ENCODE peak calls at places on chromosomes 3 and 15, in six cellular contexts. S is SK-N-SH, B is K562, I is H1, J is HepG2, G is HCT116. D is an unnamed sample.

GRCh38 chr3:61680617-61681016 is 119.2 kb downstream of the PTPRG start:
- DNase-seq in S (no peak), B (no peak), I (no peak), J (no peak), G (no peak), D (no peak)

GRCh38 chr15:83714888-83715287 is 61.0 kb downstream of the ADAMTSL3 start:
- DNase-seq in S (no peak), B (no peak), I (no peak), J (no peak), G (no peak), D (no peak)

GRCh38 chr15:41801850-41802455 is 25.9 kb upstream of the JMJD7 start:
- DNase-seq in S (no peak), B (no peak), I (no peak), J (no peak), G (no peak), D (no peak)

GRCh38 chr15:90557147-90557546 is 27.4 kb downstream of the CRTC3 start:
- DNase-seq in S (peak; percentile 32), B (no peak), I (no peak), J (no peak), G (no peak), D (no peak)

GRCh38 chr15:46857103-46857502 is 860.2 kb upstream of the SEMA6D start:
- DNase-seq in S (no peak), B (no peak), I (no peak), J (no peak), G (no peak), D (no peak)

GRCh38 chr3:14145236-14145635 is 20.4 kb downstream of the TMEM43 start:
- DNase-seq in S (no peak), B (no peak), I (no peak), J (no peak), G (no peak), D (no peak)

GRCh38 chr15:50138391-50138790 is 19.4 kb upstream of the ATP8B4 start:
- DNase-seq in S (no peak), B (no peak), I (no peak), J (no peak), G (no peak), D (no peak)

GRCh38 chr3:46564190-46565112 is 1.7 kb downstream of the LRRC2 start:
- DNase-seq in S (no peak), B (no peak), I (no peak), J (no peak), G (no peak), D (no peak)

GRCh38 chr15:35173444-35174118 is 88.5 kb upstream of the NANOGP8 start:
- DNase-seq in S (no peak), B (peak; percentile 60), I (no peak), J (peak; percentile 3), G (no peak), D (no peak)

GRCh38 chr15:58632789-58633188 is 116.7 kb downstream of the ADAM10 start:
- DNase-seq in S (no peak), B (no peak), I (no peak), J (no peak), G (no peak), D (no peak)

GRCh38 chr3:189355481-189356201 is 183.9 kb downstream of the TPRG1 start:
- DNase-seq in S (no peak), B (no peak), I (no peak), J (peak; percentile 52), G (peak; percentile 67), D (no peak)

GRCh38 chr3:111903067-111903511 is 44.0 kb downstream of the PHLDB2 start:
- DNase-seq in S (no peak), B (no peak), I (no peak), J (no peak), G (peak; percentile 98), D (no peak)

GRCh38 chr3:63015614-63016016 is 140.4 kb upstream of the CADPS start:
- DNase-seq in S (no peak), B (no peak), I (peak; percentile 74), J (peak; percentile 3), G (no peak), D (peak; percentile 11)

GRCh38 chr15:70023769-70024491 is 73.8 kb downstream of the TLE3 start:
- DNase-seq in S (no peak), B (no peak), I (no peak), J (no peak), G (no peak), D (no peak)

GRCh38 chr3:197472151-197472550 is 83.6 kb downstream of the BDH1 start:
- DNase-seq in S (no peak), B (no peak), I (no peak), J (peak; percentile 42), G (no peak), D (no peak)

GRCh38 chr15:88535607-88536313 is 10.7 kb downstream of the DET1 start:
- DNase-seq in S (no peak), B (no peak), I (no peak), J (no peak), G (no peak), D (no peak)

GRCh38 chr3:169071003-169071402 is 592.5 kb downstream of the MECOM start:
- DNase-seq in S (no peak), B (no peak), I (no peak), J (no peak), G (no peak), D (no peak)

GRCh38 chr3:50627407-50628051 is 10.6 kb downstream of the MAPKAPK3 start:
- DNase-seq in S (peak; percentile 49), B (no peak), I (no peak), J (no peak), G (peak; percentile 88), D (no peak)
- TF ChIP-seq JUND in S (no peak), B (no peak), I (no peak), J (no peak), G (no peak), D (no peak)

DNA sequence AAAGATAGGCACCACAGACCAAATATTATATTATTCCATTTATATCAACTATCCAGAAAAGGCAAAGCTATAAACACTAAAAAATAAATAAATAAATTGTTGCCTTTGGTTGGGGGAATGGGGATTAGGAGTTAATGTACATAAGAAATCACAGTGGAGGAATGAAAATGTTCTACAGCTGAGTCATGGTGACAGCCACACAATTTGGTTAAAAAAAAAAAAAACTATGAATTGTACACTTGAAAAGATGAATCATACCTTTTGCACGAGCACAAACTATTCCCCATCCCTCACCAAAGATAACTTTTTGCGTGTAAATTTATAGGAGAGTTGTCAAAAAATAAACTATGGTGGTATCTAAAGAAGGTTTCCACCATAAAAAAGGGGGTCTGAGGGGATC is 103.2 kb downstream of the TBC1D5 start:
- DNase-seq in S (no peak), B (no peak), I (no peak), J (no peak), G (peak; percentile 37), D (no peak)
- TF ChIP-seq JUND in S (peak; percentile 74), B (peak; percentile 49), I (no peak), J (no peak), G (no peak), D (no peak)

GRCh38 chr15:95556866-95557225 is 773.7 kb upstream of the NR2F2 start:
- DNase-seq in S (no peak), B (no peak), I (no peak), J (no peak), G (peak; percentile 3), D (no peak)
- TF ChIP-seq JUND in S (no peak), B (no peak), I (no peak), J (no peak), G (no peak), D (no peak)

DNA sequence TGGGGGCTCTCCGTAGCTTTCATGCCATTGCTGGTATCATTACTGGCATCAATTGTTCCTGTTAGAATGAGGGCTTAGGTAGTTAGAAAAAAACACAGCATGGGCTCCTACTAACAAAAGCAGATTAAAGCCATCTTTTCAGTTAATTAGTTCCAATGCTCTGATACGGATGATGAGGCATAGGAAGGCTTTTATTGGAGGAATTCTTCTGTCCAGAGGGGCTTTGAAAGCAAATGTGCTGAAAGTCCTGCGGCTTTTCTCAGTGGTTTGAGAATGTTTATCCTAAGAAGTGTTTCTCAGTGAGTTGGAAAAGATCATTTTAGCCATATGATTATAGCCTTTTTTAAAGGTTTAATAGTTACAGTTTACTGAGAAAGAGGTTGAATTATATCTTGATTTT is 198.5 kb downstream of the THSD4 start:
- DNase-seq in S (no peak), B (no peak), I (no peak), J (no peak), G (no peak), D (no peak)
- TF ChIP-seq JUND in S (no peak), B (no peak), I (no peak), J (no peak), G (no peak), D (no peak)

DNA sequence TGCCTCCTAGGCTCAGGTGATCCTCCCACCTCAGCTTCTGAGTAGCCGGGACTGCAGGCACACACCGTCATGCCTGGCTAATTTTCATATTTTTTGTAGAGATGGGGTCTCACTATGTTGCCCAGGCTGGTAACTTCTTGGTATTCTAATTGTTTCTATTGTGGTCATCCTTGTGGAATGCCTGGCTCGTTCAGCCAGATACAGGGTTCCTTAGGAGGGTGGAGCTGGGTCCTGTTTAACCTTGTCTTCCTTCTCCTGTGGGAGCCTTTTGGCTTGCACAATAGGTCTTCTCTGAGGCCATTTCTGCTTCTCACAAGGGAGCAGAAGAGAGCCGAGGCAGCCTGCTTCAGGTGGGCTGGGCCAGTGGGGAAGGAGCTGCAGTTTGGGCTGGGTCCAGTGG is 15.7 kb downstream of the PLEKHO2 start:
- DNase-seq in S (no peak), B (no peak), I (no peak), J (no peak), G (no peak), D (peak; percentile 21)
- TF ChIP-seq JUND in S (no peak), B (no peak), I (no peak), J (no peak), G (no peak), D (no peak)

GRCh38 chr3:50112462-50112861 is 23.7 kb downstream of the RBM5 start:
- DNase-seq in S (no peak), B (no peak), I (no peak), J (no peak), G (no peak), D (no peak)
- TF ChIP-seq JUND in S (no peak), B (no peak), I (no peak), J (no peak), G (no peak), D (no peak)

GRCh38 chr3:132134611-132135010 is 99.8 kb upstream of the CPNE4 start:
- DNase-seq in S (no peak), B (no peak), I (no peak), J (no peak), G (no peak), D (no peak)
- TF ChIP-seq JUND in S (peak; percentile 76), B (no peak), I (no peak), J (no peak), G (no peak), D (no peak)

GRCh38 chr3:138432576-138433240 is 1.7 kb upstream of the ESYT3 start:
- DNase-seq in S (no peak), B (no peak), I (no peak), J (no peak), G (no peak), D (no peak)

GRCh38 chr3:138435840-138436239 is 1.4 kb downstream of the ESYT3 start:
- DNase-seq in S (no peak), B (no peak), I (no peak), J (no peak), G (no peak), D (no peak)

GRCh38 chr3:138433892-138434275 is 532 bp upstream of the ESYT3 start:
- DNase-seq in S (no peak), B (no peak), I (no peak), J (no peak), G (no peak), D (no peak)

GRCh38 chr3:138434875-138435772 is 708 bp downstream of the ESYT3 start:
- DNase-seq in S (peak; percentile 67), B (no peak), I (no peak), J (no peak), G (no peak), D (no peak)

GRCh38 chr3:138434276-138434874 is at the start of gene ESYT3:
- DNase-seq in S (peak; percentile 83), B (no peak), I (peak; percentile 34), J (peak; percentile 73), G (no peak), D (peak; percentile 63)
- TF ChIP-seq JUND in S (no peak), B (no peak), I (no peak), J (peak; percentile 49), G (no peak), D (no peak)